ENCODE peak calls at places on chromosomes 6 and 20, in six cellular contexts. A, P, Q, D, E and U are unnamed samples.
A peak's percentile ranks its signal among the peaks of the same experiment; 100 is the strongest.

GRCh38 chr20:62776692-62777527 is 19.4 kb upstream of the MRGBP start:
- DNase-seq in E (no peak), A (no peak), Q (no peak), P (no peak), D (no peak), U (no peak)

GRCh38 chr20:18101125-18101820 is 36.4 kb upstream of the KAT14 start:
- DNase-seq in A (no peak), E (no peak), Q (no peak), P (no peak), D (no peak), U (no peak)

GRCh38 chr20:62955519-62956386 is 3.2 kb downstream of the SLC17A9 start:
- DNase-seq in Q (no peak), A (no peak), E (no peak), D (no peak), P (no peak), U (no peak)

GRCh38 chr20:62142252-62143117 is 709 bp downstream of the PSMA7 start:
- DNase-seq in P (no peak), E (no peak), D (no peak), A (peak; percentile 14), Q (no peak), U (no peak)

GRCh38 chr6:25168637-25169036 is 110.5 kb upstream of the CARMIL1 start:
- DNase-seq in Q (no peak), A (no peak), E (no peak), D (no peak), P (no peak), U (no peak)

GRCh38 chr6:158481612-158482473 is 78.0 kb upstream of the TMEM181 start:
- DNase-seq in E (no peak), A (no peak), P (no peak), Q (no peak), D (no peak), U (peak; percentile 65)

GRCh38 chr20:25065625-25066338 is 7.8 kb upstream of the ACSS1 start:
- DNase-seq in P (peak; percentile 45), D (peak; percentile 74), A (peak; percentile 43), Q (no peak), E (peak; percentile 72), U (no peak)

GRCh38 chr6:151240036-151240685 is 394 bp downstream of the AKAP12 start:
- DNase-seq in E (peak; percentile 92), P (no peak), A (peak; percentile 2), Q (no peak), D (peak; percentile 94), U (no peak)

GRCh38 chr6:157990321-157991066 is 8.8 kb downstream of the SYNJ2 start:
- DNase-seq in A (no peak), Q (no peak), D (no peak), P (no peak), E (no peak), U (peak; percentile 44)

GRCh38 chr6:14917101-14917500 is 328.8 kb upstream of the JARID2 start:
- DNase-seq in D (no peak), Q (no peak), E (no peak), P (no peak), A (no peak), U (no peak)

GRCh38 chr6:37496951-37497885 is 2.5 kb downstream of the CCDC167 start:
- DNase-seq in Q (no peak), A (no peak), E (no peak), D (no peak), P (no peak), U (no peak)

GRCh38 chr20:46928580-46929132 is 34.0 kb downstream of the EYA2 start:
- DNase-seq in D (no peak), A (peak; percentile 39), Q (no peak), P (no peak), E (no peak), U (no peak)

GRCh38 chr6:53300656-53301551 is 47.8 kb downstream of the ELOVL5 start:
- DNase-seq in P (no peak), D (no peak), Q (no peak), A (peak; percentile 51), E (no peak), U (no peak)

GRCh38 chr20:10647471-10647870 is 26.3 kb downstream of the JAG1 start:
- DNase-seq in D (no peak), Q (no peak), E (no peak), P (no peak), A (no peak), U (no peak)

GRCh38 chr6:132780770-132781371 is 17.6 kb downstream of the SLC18B1 start:
- DNase-seq in E (no peak), D (no peak), Q (no peak), A (no peak), P (no peak), U (no peak)

GRCh38 chr6:167212716-167213011 is 54.9 kb upstream of the GPR31 start:
- DNase-seq in Q (no peak), A (no peak), E (no peak), P (no peak), D (no peak), U (no peak)